ENCODE peak calls at places on chromosomes 11 and 22, in four cellular contexts. E, C, L and I are unnamed samples.

GRCh38 chr22:44449683-44450425 is 48.2 kb downstream of the RTL6 start:
- DNase-seq in E (no peak), L (no peak), C (no peak), I (no peak)

GRCh38 chr11:128716661-128717210 is 22.9 kb downstream of the FLI1 start:
- DNase-seq in E (no peak), L (no peak), C (no peak), I (peak)

GRCh38 chr11:110128161-110128560 is 35.0 kb downstream of the ZC3H12C start:
- DNase-seq in C (no peak), E (no peak), L (no peak), I (no peak)

GRCh38 chr11:16173798-16174197 is 182.5 kb downstream of the SOX6 start:
- DNase-seq in L (no peak), C (no peak), E (no peak), I (no peak)

GRCh38 chr11:132590554-132590953 is 941.7 kb downstream of the OPCML start:
- DNase-seq in C (no peak), E (no peak), L (no peak), I (no peak)

GRCh38 chr11:130761560-130762220 is 154.6 kb downstream of the SNX19 start:
- DNase-seq in L (no peak), E (no peak), C (no peak), I (no peak)

GRCh38 chr11:117535870-117536411 is 208.3 kb downstream of the CEP164 start:
- DNase-seq in C (no peak), L (no peak), E (no peak), I (no peak)

GRCh38 chr11:127939000-127939399 is 648.4 kb downstream of the ETS1 start:
- DNase-seq in E (no peak), C (no peak), L (no peak), I (no peak)

GRCh38 chr22:45284705-45285305 is at the start of gene UPK3A:
- DNase-seq in E (peak), L (peak), C (no peak), I (peak)

GRCh38 chr11:105670811-105671210 is 60.9 kb downstream of the GRIA4 start:
- DNase-seq in L (no peak), E (no peak), C (no peak), I (no peak)

GRCh38 chr22:44638966-44639739 is 62.9 kb upstream of the PRR5 start:
- DNase-seq in E (no peak), C (peak), L (no peak), I (no peak)

GRCh38 chr11:32829680-32830412 is at the start of gene PRRG4:
- DNase-seq in L (peak), E (peak), C (peak), I (peak)

GRCh38 chr11:111598546-111598945 is 3.7 kb upstream of the SIK2 start:
- DNase-seq in C (no peak), L (no peak), E (no peak), I (no peak)

GRCh38 chr11:1767399-1768140 is 3.8 kb upstream of the CTSD start:
- DNase-seq in C (no peak), E (no peak), L (peak), I (no peak)

GRCh38 chr11:33919645-33920044 is 27.8 kb upstream of the LMO2 start:
- DNase-seq in C (no peak), L (no peak), E (no peak), I (no peak)

GRCh38 chr11:64007160-64007628 is 21.0 kb downstream of the OTUB1 start:
- DNase-seq in E (no peak), L (no peak), C (no peak), I (no peak)

GRCh38 chr11:128905345-128906184 is 14.4 kb downstream of the KCNJ5 start:
- DNase-seq in C (no peak), L (peak), E (no peak), I (peak)

GRCh38 chr11:107550304-107550703 is 15.2 kb downstream of the ALKBH8 start:
- DNase-seq in E (no peak), L (no peak), C (no peak), I (no peak)

GRCh38 chr11:45802531-45803317 is 2.2 kb upstream of the SLC35C1 start:
- DNase-seq in E (no peak), C (no peak), L (no peak), I (no peak)

GRCh38 chr11:65787649-65788622 is 1.1 kb downstream of the OVOL1 start:
- DNase-seq in E (no peak), L (peak), C (no peak), I (peak)

GRCh38 chr11:126918556-126918955 is 82.0 kb downstream of the KIRREL3 start:
- DNase-seq in L (no peak), C (no peak), E (no peak), I (no peak)

GRCh38 chr11:17742019-17742418 is 7.4 kb downstream of the KCNC1 start:
- DNase-seq in L (no peak), E (no peak), C (no peak), I (no peak)

GRCh38 chr11:2744166-2744565 is 44.4 kb upstream of the KCNQ1OT1 start:
- DNase-seq in E (no peak), L (no peak), C (no peak), I (no peak)

GRCh38 chr11:77710358-77710757 is 72.8 kb upstream of the CLNS1A start:
- DNase-seq in E (no peak), C (no peak), L (no peak), I (no peak)

GRCh38 chr22:19240813-19241592 is 50.5 kb downstream of the CLTCL1 start:
- DNase-seq in L (no peak), C (no peak), E (no peak), I (no peak)

GRCh38 chr11:59706518-59707285 is 6.9 kb downstream of the OR10V1 start:
- DNase-seq in E (no peak), C (no peak), L (no peak), I (peak)

GRCh38 chr11:32785262-32785661 is 9.2 kb downstream of the CCDC73 start:
- DNase-seq in C (no peak), L (no peak), E (no peak), I (no peak)

GRCh38 chr11:8584511-8584910 is 9.5 kb downstream of the STK33 start:
- DNase-seq in E (no peak), C (no peak), L (no peak), I (no peak)

GRCh38 chr11:8586184-8586583 is 7.8 kb downstream of the STK33 start:
- DNase-seq in C (no peak), L (no peak), E (no peak), I (no peak)

GRCh38 chr11:8587915-8588314 is 6.1 kb downstream of the STK33 start:
- DNase-seq in C (no peak), L (no peak), E (no peak), I (no peak)

GRCh38 chr11:8584096-8584495 is 9.9 kb downstream of the STK33 start:
- DNase-seq in L (no peak), C (no peak), E (no peak), I (no peak)

DNA sequence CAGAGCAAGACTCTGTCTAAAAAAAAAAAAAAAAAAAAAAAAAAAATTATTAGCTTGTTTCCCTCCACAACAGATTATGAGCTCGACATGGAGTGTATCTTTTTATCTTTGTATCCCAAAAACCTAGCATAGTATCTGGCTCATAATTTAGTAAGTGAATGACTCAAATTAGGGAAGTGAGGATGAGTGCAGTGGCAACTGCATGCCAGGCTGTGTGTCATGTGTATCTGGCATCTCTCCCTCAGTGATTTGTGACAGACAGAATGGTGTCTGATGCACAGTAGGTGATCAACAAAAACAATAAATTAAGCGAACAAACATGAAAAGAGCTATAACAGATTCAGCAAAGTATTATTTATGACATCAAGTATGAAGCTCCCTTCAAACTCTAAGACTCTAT is 7.2 kb downstream of the STK33 start:
- DNase-seq in L (no peak), E (no peak), C (no peak), I (no peak)
- H3K27ac ChIP-seq in L (no peak), E (no peak), C (no peak), I (no peak)

GRCh38 chr22:21031545-21032036 is 770 bp downstream of the SLC7A4 start:
- DNase-seq in L (no peak), C (no peak), E (no peak), I (no peak)
- H3K4me3 ChIP-seq in L (no peak), C (no peak), E (peak), I (peak)

GRCh38 chr11:12160231-12160630 is 49.8 kb downstream of the MICAL2 start:
- DNase-seq in L (no peak), C (no peak), E (no peak), I (no peak)
- H3K27ac ChIP-seq in L (no peak), C (peak), E (peak), I (peak)

GRCh38 chr22:39453765-39454378 is 2.9 kb upstream of the MGAT3 start:
- DNase-seq in C (no peak), L (no peak), E (no peak), I (no peak)
- H3K4me3 ChIP-seq in C (no peak), L (no peak), E (no peak), I (no peak)

DNA sequence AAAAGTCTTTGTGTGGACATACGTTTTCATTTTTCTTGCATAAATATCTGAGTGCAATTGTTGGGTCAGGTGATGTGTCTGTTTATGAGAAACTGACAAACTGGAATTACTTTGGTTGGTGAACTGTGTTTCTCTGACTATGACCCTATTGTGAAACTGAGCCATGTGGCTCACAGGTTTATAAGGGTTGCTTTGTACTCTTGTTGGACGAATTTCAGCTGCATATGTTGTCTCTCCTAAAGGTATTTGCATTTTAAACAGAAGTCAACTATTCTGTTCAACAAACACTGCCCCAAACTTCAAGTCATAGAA is 34.4 kb upstream of the RASD2 start:
- DNase-seq in L (no peak), C (no peak), E (no peak), I (no peak)
- H3K27ac ChIP-seq in L (no peak), C (no peak), E (no peak), I (no peak)